ENCODE peak calls at places on chromosomes 13 and 19, in five cellular contexts. B, A, P, X and W are unnamed samples.

GRCh38 chr13:101773062-101773461 is 320.6 kb downstream of the ITGBL1 start:
- DNase-seq in P (no peak), B (no peak), X (no peak), A (no peak), W (no peak)

GRCh38 chr13:46211116-46211515 is 612 bp upstream of the LRRC63 start:
- DNase-seq in A (no peak), P (no peak), B (peak), X (no peak), W (no peak)

GRCh38 chr13:71864094-71864980 is 2.7 kb downstream of the DACH1 start:
- DNase-seq in A (peak), X (no peak), B (no peak), P (peak), W (no peak)

GRCh38 chr19:29873024-29873800 is 61.4 kb downstream of the CCNE1 start:
- DNase-seq in A (no peak), X (no peak), P (peak), B (peak), W (no peak)

GRCh38 chr19:48965033-48965805 is at the start of gene FTL:
- DNase-seq in X (peak), B (peak), P (peak), A (peak), W (peak)

GRCh38 chr13:89281331-89281730 is 1610.2 kb downstream of the SLITRK5 start:
- DNase-seq in A (no peak), X (no peak), P (no peak), B (no peak), W (no peak)

GRCh38 chr13:105346141-105346766 is 1189.2 kb downstream of the EFNB2 start:
- DNase-seq in X (peak), A (no peak), P (no peak), B (no peak), W (peak)

GRCh38 chr13:26468203-26468602 is 89.3 kb upstream of the WASF3 start:
- DNase-seq in B (no peak), P (no peak), A (no peak), X (no peak), W (no peak)

GRCh38 chr19:41871573-41872383 is 5.3 kb upstream of the CD79A start:
- DNase-seq in X (no peak), A (no peak), B (peak), P (no peak), W (no peak)

GRCh38 chr19:28264556-28264955 is 948.4 kb downstream of the UQCRFS1 start:
- DNase-seq in A (no peak), B (no peak), X (no peak), P (no peak), W (no peak)

GRCh38 chr13:110233181-110233641 is 73.7 kb downstream of the COL4A1 start:
- DNase-seq in B (no peak), A (no peak), X (peak), P (no peak), W (peak)

GRCh38 chr13:102800145-102801041 is 1.5 kb downstream of the BIVM start:
- DNase-seq in X (peak), P (peak), B (peak), A (peak), W (peak)

GRCh38 chr13:50846861-50847475 is 3.5 kb upstream of the DLEU7 start:
- DNase-seq in B (no peak), X (no peak), A (no peak), P (no peak), W (no peak)

GRCh38 chr13:88142653-88143052 is 471.5 kb downstream of the SLITRK5 start:
- DNase-seq in A (no peak), P (no peak), X (no peak), B (no peak), W (no peak)

GRCh38 chr19:23698711-23699520 is 11.9 kb upstream of the ZNF675 start:
- DNase-seq in P (no peak), A (no peak), X (peak), B (no peak), W (no peak)

GRCh38 chr13:49877629-49878218 is 58.4 kb downstream of the SPRYD7 start:
- DNase-seq in B (no peak), X (peak), P (no peak), A (no peak), W (no peak)